ENCODE peak calls at places on chromosomes 1 and 21, in ten cellular contexts. X is A549, V is AG04450, L is GM10248, J is AML-193, T is cerebellar nuclear complex, C is A172, D is astrocyte of the spinal cord, I is activated gamma-delta T cell treated with Interleukin-2 at 50 U/mL for 16 hours, A is HTR-8/SVneo. W is an unnamed sample.

GRCh38 chr1:20211511-20211931 is 25.2 kb upstream of the PLA2G2C start:
- DNase-seq in I (no peak), T (no peak), X (peak), L (no peak), J (no peak), V (no peak), D (no peak), A (no peak), C (no peak), W (peak)

GRCh38 chr1:15141933-15142647 is 11.5 kb upstream of the TMEM51 start:
- DNase-seq in D (peak), J (no peak), I (no peak), L (no peak), T (peak), V (no peak), X (no peak), A (peak), C (peak), W (peak)

GRCh38 chr1:1246230-1246600 is 307 bp downstream of the C1QTNF12 start:
- DNase-seq in J (no peak), V (no peak), I (no peak), X (no peak), A (no peak), L (no peak), D (no peak), C (no peak), T (no peak), W (no peak)

GRCh38 chr1:99650021-99650420 is 4.1 kb downstream of the PALMD start:
- DNase-seq in X (no peak), I (no peak), J (no peak), T (no peak), C (no peak), D (no peak), L (no peak), V (no peak), A (no peak), W (no peak)

GRCh38 chr1:27574871-27575831 is 28.8 kb downstream of the AHDC1 start:
- DNase-seq in I (no peak), J (no peak), X (peak), C (no peak), D (peak), V (peak), T (no peak), A (peak), L (no peak), W (no peak)

GRCh38 chr1:84433253-84434080 is 35.2 kb downstream of the DNASE2B start:
- DNase-seq in I (peak), C (peak), J (peak), V (peak), L (peak), D (peak), A (peak), T (no peak), X (peak), W (peak)

GRCh38 chr1:85428471-85429077 is 36.4 kb downstream of the DDAH1 start:
- DNase-seq in I (no peak), D (no peak), A (no peak), V (no peak), L (no peak), X (no peak), J (no peak), C (no peak), T (no peak), W (no peak)

GRCh38 chr1:10265936-10266335 is 55.6 kb downstream of the KIF1B start:
- DNase-seq in V (no peak), L (no peak), D (no peak), T (no peak), C (no peak), I (no peak), J (no peak), A (no peak), X (no peak), W (no peak)

GRCh38 chr1:215128514-215128913 is 46.0 kb downstream of the KCNK2 start:
- DNase-seq in L (no peak), J (no peak), C (no peak), A (no peak), I (no peak), T (no peak), V (no peak), X (no peak), D (no peak), W (no peak)

GRCh38 chr1:6414443-6414844 is 5.3 kb downstream of the HES2 start:
- DNase-seq in V (peak), X (peak), D (peak), L (peak), J (no peak), I (no peak), C (no peak), A (peak), T (no peak), W (peak)

GRCh38 chr1:241707442-241707841 is 55.4 kb downstream of the WDR64 start:
- DNase-seq in C (no peak), L (no peak), X (no peak), J (no peak), I (no peak), A (no peak), D (no peak), T (no peak), V (no peak), W (no peak)

GRCh38 chr1:18775341-18775740 is 84.1 kb downstream of the TAS1R2 start:
- DNase-seq in D (no peak), J (no peak), X (no peak), C (no peak), I (no peak), T (no peak), A (no peak), L (no peak), V (no peak), W (no peak)

GRCh38 chr1:84776639-84777038 is 86.4 kb upstream of the SSX2IP start:
- DNase-seq in A (no peak), D (peak), V (no peak), X (no peak), T (no peak), L (no peak), C (peak), I (no peak), J (no peak), W (no peak)

GRCh38 chr1:49106438-49106837 is 329.7 kb upstream of the BEND5 start:
- DNase-seq in C (no peak), X (no peak), A (no peak), V (no peak), J (no peak), L (no peak), T (no peak), I (no peak), D (no peak), W (no peak)

GRCh38 chr1:213066363-213066762 is 15.3 kb downstream of the RPS6KC1 start:
- DNase-seq in T (no peak), V (no peak), D (no peak), I (no peak), J (no peak), C (no peak), X (no peak), L (no peak), A (no peak), W (no peak)

GRCh38 chr21:39911286-39911685 is 44.0 kb downstream of the PCP4 start:
- DNase-seq in L (no peak), D (no peak), X (peak), J (no peak), A (no peak), I (no peak), C (peak), V (no peak), T (no peak), W (no peak)

GRCh38 chr21:42066521-42066920 is 4.6 kb upstream of the UMODL1 start:
- DNase-seq in I (no peak), X (no peak), D (no peak), C (no peak), V (no peak), J (no peak), A (no peak), L (no peak), T (no peak), W (no peak)

GRCh38 chr1:94679336-94680007 is 137.9 kb upstream of the F3 start:
- DNase-seq in V (no peak), J (no peak), C (no peak), X (no peak), A (no peak), L (no peak), T (no peak), I (no peak), D (no peak), W (no peak)

GRCh38 chr1:21366288-21366687 is 73.6 kb upstream of the NBPF3 start:
- DNase-seq in A (no peak), C (no peak), L (no peak), J (no peak), X (no peak), T (no peak), D (no peak), I (no peak), V (no peak), W (no peak)

GRCh38 chr1:117654485-117655219 is 48.8 kb downstream of the TENT5C start:
- DNase-seq in D (no peak), C (no peak), T (no peak), V (no peak), I (no peak), J (no peak), X (no peak), L (peak), A (no peak), W (no peak)

GRCh38 chr1:41496080-41497055 is 11.9 kb upstream of the EDN2 start:
- DNase-seq in C (peak), J (no peak), X (no peak), A (peak), I (no peak), L (peak), V (peak), T (no peak), D (peak), W (peak)

GRCh38 chr21:42609806-42610205 is 43.6 kb upstream of the PDE9A start:
- DNase-seq in X (no peak), I (no peak), T (no peak), L (no peak), A (no peak), V (no peak), D (no peak), J (no peak), C (peak), W (no peak)

GRCh38 chr1:70874826-70875225 is 172.8 kb downstream of the PTGER3 start:
- DNase-seq in D (no peak), V (no peak), I (no peak), X (no peak), L (no peak), T (no peak), C (no peak), J (no peak), A (no peak), W (peak)

GRCh38 chr1:234613992-234614584 is 4.1 kb upstream of the IRF2BP2 start:
- DNase-seq in V (no peak), A (no peak), T (no peak), I (no peak), J (no peak), L (no peak), C (no peak), X (no peak), D (peak), W (no peak)

GRCh38 chr1:99441234-99442095 is 177.2 kb downstream of the PLPPR4 start:
- DNase-seq in L (no peak), C (peak), D (peak), A (peak), J (no peak), V (peak), X (no peak), T (no peak), I (no peak), W (no peak)

GRCh38 chr1:94621392-94621791 is 79.8 kb upstream of the F3 start:
- DNase-seq in L (no peak), T (no peak), X (no peak), J (no peak), I (no peak), V (no peak), D (peak), C (peak), A (peak), W (peak)

GRCh38 chr1:176893625-176894352 is 270.7 kb downstream of the ASTN1 start:
- DNase-seq in V (no peak), T (no peak), A (no peak), L (no peak), I (no peak), D (no peak), J (no peak), C (no peak), X (no peak), W (no peak)

GRCh38 chr1:162535501-162535900 is 26.0 kb upstream of the UAP1 start:
- DNase-seq in X (no peak), J (no peak), T (no peak), L (no peak), I (no peak), V (peak), D (no peak), A (no peak), C (no peak), W (no peak)

GRCh38 chr1:53328009-53328489 is at the start of gene LRP8:
- DNase-seq in C (peak), D (peak), V (peak), A (peak), L (peak), T (no peak), I (peak), X (peak), J (peak), W (no peak)

W was measured in PC-9.